ENCODE peak calls at places on chromosome 1, in nine cellular contexts. One of them, this sample, is unnamed.

GRCh38 chr1:233737341-233737740 is 123.4 kb downstream of the KCNK1 start:
- DNase-seq in SK-N-SH: no peak
- DNase-seq in neural progenitor cell: no peak
- DNase-seq in HCT116: no peak
- DNase-seq in GM23248: no peak
- DNase-seq in PC-3: no peak
- DNase-seq in GM23338: no peak
- DNase-seq in hepatocyte: no peak
- DNase-seq in MM.1S: no peak
- DNase-seq in this sample: no peak

GRCh38 chr1:81312272-81312754 is 488.4 kb upstream of the ADGRL2 start:
- DNase-seq in SK-N-SH: no peak
- DNase-seq in neural progenitor cell: peak
- DNase-seq in HCT116: no peak
- DNase-seq in GM23248: no peak
- DNase-seq in PC-3: no peak
- DNase-seq in GM23338: peak
- DNase-seq in hepatocyte: no peak
- DNase-seq in MM.1S: no peak
- DNase-seq in this sample: no peak

GRCh38 chr1:64623750-64624445 is 121.0 kb upstream of the RAVER2 start:
- DNase-seq in SK-N-SH: peak
- DNase-seq in neural progenitor cell: no peak
- DNase-seq in HCT116: no peak
- DNase-seq in GM23248: peak
- DNase-seq in PC-3: peak
- DNase-seq in GM23338: no peak
- DNase-seq in hepatocyte: no peak
- DNase-seq in MM.1S: no peak
- DNase-seq in this sample: no peak

GRCh38 chr1:223363057-223363855 is 720 bp downstream of the SUSD4 start:
- DNase-seq in SK-N-SH: peak
- DNase-seq in neural progenitor cell: peak
- DNase-seq in HCT116: no peak
- DNase-seq in GM23248: peak
- DNase-seq in PC-3: no peak
- DNase-seq in GM23338: peak
- DNase-seq in hepatocyte: peak
- DNase-seq in MM.1S: no peak
- DNase-seq in this sample: no peak

GRCh38 chr1:65235867-65236805 is 73.2 kb upstream of the DNAJC6 start:
- DNase-seq in SK-N-SH: peak
- DNase-seq in neural progenitor cell: peak
- DNase-seq in HCT116: peak
- DNase-seq in GM23248: peak
- DNase-seq in PC-3: peak
- DNase-seq in GM23338: peak
- DNase-seq in hepatocyte: peak
- DNase-seq in MM.1S: peak
- DNase-seq in this sample: peak

GRCh38 chr1:9846611-9847171 is 22.9 kb upstream of the CLSTN1 start:
- DNase-seq in SK-N-SH: no peak
- DNase-seq in neural progenitor cell: peak
- DNase-seq in HCT116: no peak
- DNase-seq in GM23248: no peak
- DNase-seq in PC-3: no peak
- DNase-seq in GM23338: no peak
- DNase-seq in hepatocyte: no peak
- DNase-seq in MM.1S: no peak
- DNase-seq in this sample: no peak

GRCh38 chr1:201904579-201904978 is 15.9 kb downstream of the SHISA4 start:
- DNase-seq in SK-N-SH: no peak
- DNase-seq in neural progenitor cell: peak
- DNase-seq in HCT116: no peak
- DNase-seq in GM23248: peak
- DNase-seq in PC-3: no peak
- DNase-seq in GM23338: peak
- DNase-seq in hepatocyte: peak
- DNase-seq in MM.1S: no peak
- DNase-seq in this sample: no peak

GRCh38 chr1:7616076-7616833 is 154.8 kb upstream of the VAMP3 start:
- DNase-seq in SK-N-SH: no peak
- DNase-seq in neural progenitor cell: peak
- DNase-seq in HCT116: no peak
- DNase-seq in GM23248: peak
- DNase-seq in PC-3: peak
- DNase-seq in GM23338: peak
- DNase-seq in hepatocyte: peak
- DNase-seq in MM.1S: peak
- DNase-seq in this sample: peak

GRCh38 chr1:186828612-186829542 is at the start of gene PLA2G4A:
- DNase-seq in SK-N-SH: no peak
- DNase-seq in neural progenitor cell: peak
- DNase-seq in HCT116: peak
- DNase-seq in GM23248: peak
- DNase-seq in PC-3: peak
- DNase-seq in GM23338: peak
- DNase-seq in hepatocyte: peak
- DNase-seq in MM.1S: peak
- DNase-seq in this sample: no peak

GRCh38 chr1:162703708-162704107 is 71.4 kb downstream of the DDR2 start:
- DNase-seq in SK-N-SH: no peak
- DNase-seq in neural progenitor cell: no peak
- DNase-seq in HCT116: no peak
- DNase-seq in GM23248: no peak
- DNase-seq in PC-3: no peak
- DNase-seq in GM23338: no peak
- DNase-seq in hepatocyte: no peak
- DNase-seq in MM.1S: no peak
- DNase-seq in this sample: no peak
- TF ChIP-seq EZH2phosphoT487 in SK-N-SH: no peak
- TF ChIP-seq EZH2phosphoT487 in neural progenitor cell: no peak
- TF ChIP-seq EZH2phosphoT487 in HCT116: no peak
- TF ChIP-seq EZH2phosphoT487 in GM23248: no peak
- TF ChIP-seq EZH2phosphoT487 in PC-3: no peak
- TF ChIP-seq EZH2phosphoT487 in GM23338: no peak
- TF ChIP-seq EZH2phosphoT487 in hepatocyte: no peak
- TF ChIP-seq EZH2phosphoT487 in MM.1S: no peak
- TF ChIP-seq EZH2phosphoT487 in this sample: no peak

DNA sequence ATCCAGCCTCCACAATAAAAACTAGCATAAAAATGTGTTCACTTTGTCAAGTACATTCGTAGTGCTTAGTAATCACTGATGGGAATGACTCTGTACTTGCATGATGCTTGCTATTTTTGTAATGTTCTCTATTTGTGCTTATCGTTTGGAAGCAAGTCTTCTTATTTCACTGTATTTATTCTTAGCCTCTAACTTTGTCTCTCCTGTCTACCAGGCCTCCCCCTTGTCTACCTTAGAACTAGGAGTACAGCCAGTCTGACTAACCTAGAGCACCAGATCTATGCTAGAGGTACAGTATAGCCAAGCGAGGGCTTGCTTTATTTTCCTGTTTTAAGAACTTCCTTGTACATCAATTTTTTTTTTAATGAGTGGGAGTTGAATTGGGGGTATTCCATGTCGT is 108.2 kb downstream of the VPS13D start:
- DNase-seq in SK-N-SH: no peak
- DNase-seq in neural progenitor cell: no peak
- DNase-seq in HCT116: no peak
- DNase-seq in GM23248: no peak
- DNase-seq in PC-3: no peak
- DNase-seq in GM23338: no peak
- DNase-seq in hepatocyte: no peak
- DNase-seq in MM.1S: no peak
- DNase-seq in this sample: no peak
- TF ChIP-seq EZH2phosphoT487 in SK-N-SH: no peak
- TF ChIP-seq EZH2phosphoT487 in neural progenitor cell: no peak
- TF ChIP-seq EZH2phosphoT487 in HCT116: no peak
- TF ChIP-seq EZH2phosphoT487 in GM23248: no peak
- TF ChIP-seq EZH2phosphoT487 in PC-3: no peak
- TF ChIP-seq EZH2phosphoT487 in GM23338: no peak
- TF ChIP-seq EZH2phosphoT487 in hepatocyte: no peak
- TF ChIP-seq EZH2phosphoT487 in MM.1S: no peak
- TF ChIP-seq EZH2phosphoT487 in this sample: no peak

GRCh38 chr1:91026777-91027176 is 4.9 kb upstream of the ZNF644 start:
- DNase-seq in SK-N-SH: peak
- DNase-seq in neural progenitor cell: no peak
- DNase-seq in HCT116: no peak
- DNase-seq in GM23248: peak
- DNase-seq in PC-3: peak
- DNase-seq in GM23338: no peak
- DNase-seq in hepatocyte: no peak
- DNase-seq in MM.1S: peak
- DNase-seq in this sample: no peak
- TF ChIP-seq EZH2phosphoT487 in SK-N-SH: no peak
- TF ChIP-seq EZH2phosphoT487 in neural progenitor cell: no peak
- TF ChIP-seq EZH2phosphoT487 in HCT116: no peak
- TF ChIP-seq EZH2phosphoT487 in GM23248: no peak
- TF ChIP-seq EZH2phosphoT487 in PC-3: no peak
- TF ChIP-seq EZH2phosphoT487 in GM23338: no peak
- TF ChIP-seq EZH2phosphoT487 in hepatocyte: no peak
- TF ChIP-seq EZH2phosphoT487 in MM.1S: no peak
- TF ChIP-seq EZH2phosphoT487 in this sample: no peak

DNA sequence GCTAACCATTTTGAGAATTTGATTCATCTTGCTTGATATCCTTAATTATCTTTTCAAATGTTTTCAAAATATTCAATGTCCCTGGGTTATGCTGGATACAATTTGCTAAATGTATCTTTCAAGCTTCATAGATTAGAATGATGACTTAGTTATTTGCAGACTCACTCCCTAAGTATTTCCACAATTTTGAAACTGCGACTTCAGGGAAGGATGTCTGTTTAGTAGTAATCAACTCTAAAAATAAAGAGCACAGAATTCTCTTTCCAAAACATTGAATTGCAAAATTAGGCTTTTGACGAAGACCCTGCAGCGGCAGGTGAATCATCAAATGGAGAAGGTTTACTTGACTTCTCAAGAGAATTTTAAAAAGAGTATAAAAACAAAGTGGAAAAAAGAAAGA is 14.2 kb downstream of the RGS1 start:
- DNase-seq in SK-N-SH: no peak
- DNase-seq in neural progenitor cell: no peak
- DNase-seq in HCT116: no peak
- DNase-seq in GM23248: peak
- DNase-seq in PC-3: no peak
- DNase-seq in GM23338: no peak
- DNase-seq in hepatocyte: no peak
- DNase-seq in MM.1S: no peak
- DNase-seq in this sample: no peak
- TF ChIP-seq EZH2phosphoT487 in SK-N-SH: no peak
- TF ChIP-seq EZH2phosphoT487 in neural progenitor cell: no peak
- TF ChIP-seq EZH2phosphoT487 in HCT116: no peak
- TF ChIP-seq EZH2phosphoT487 in GM23248: no peak
- TF ChIP-seq EZH2phosphoT487 in PC-3: no peak
- TF ChIP-seq EZH2phosphoT487 in GM23338: no peak
- TF ChIP-seq EZH2phosphoT487 in hepatocyte: no peak
- TF ChIP-seq EZH2phosphoT487 in MM.1S: no peak
- TF ChIP-seq EZH2phosphoT487 in this sample: no peak

DNA sequence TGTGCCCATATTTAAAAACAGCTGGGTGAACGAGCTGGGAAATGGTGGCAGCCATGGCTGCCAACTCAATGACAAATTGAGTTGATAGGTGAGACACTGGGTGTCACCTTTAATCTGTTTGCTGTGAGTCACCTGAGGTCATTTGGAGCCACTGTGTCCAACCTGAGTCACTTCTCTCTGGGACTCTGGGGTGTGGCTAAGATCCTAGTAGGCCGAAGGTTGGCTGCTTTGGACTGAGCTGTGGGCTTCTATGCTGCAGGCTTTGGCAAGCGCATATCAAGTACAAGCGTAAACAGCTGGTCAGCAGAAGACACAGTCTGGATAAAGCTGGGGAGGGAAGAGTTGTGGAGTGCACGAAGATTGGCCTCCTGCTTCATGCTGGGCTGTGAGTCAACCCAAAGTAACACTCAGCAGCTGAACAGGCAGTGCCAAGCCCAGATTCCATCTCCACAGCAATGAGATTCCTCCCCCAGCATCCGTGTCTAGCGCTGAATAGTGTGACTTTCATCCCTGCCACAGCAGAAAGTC is 24.0 kb downstream of the TEX35 start:
- DNase-seq in SK-N-SH: no peak
- DNase-seq in neural progenitor cell: no peak
- DNase-seq in HCT116: peak
- DNase-seq in GM23248: peak
- DNase-seq in PC-3: peak
- DNase-seq in GM23338: no peak
- DNase-seq in hepatocyte: peak
- DNase-seq in MM.1S: no peak
- DNase-seq in this sample: no peak
- TF ChIP-seq EZH2phosphoT487 in SK-N-SH: no peak
- TF ChIP-seq EZH2phosphoT487 in neural progenitor cell: no peak
- TF ChIP-seq EZH2phosphoT487 in HCT116: no peak
- TF ChIP-seq EZH2phosphoT487 in GM23248: no peak
- TF ChIP-seq EZH2phosphoT487 in PC-3: no peak
- TF ChIP-seq EZH2phosphoT487 in GM23338: no peak
- TF ChIP-seq EZH2phosphoT487 in hepatocyte: no peak
- TF ChIP-seq EZH2phosphoT487 in MM.1S: no peak
- TF ChIP-seq EZH2phosphoT487 in this sample: no peak

DNA sequence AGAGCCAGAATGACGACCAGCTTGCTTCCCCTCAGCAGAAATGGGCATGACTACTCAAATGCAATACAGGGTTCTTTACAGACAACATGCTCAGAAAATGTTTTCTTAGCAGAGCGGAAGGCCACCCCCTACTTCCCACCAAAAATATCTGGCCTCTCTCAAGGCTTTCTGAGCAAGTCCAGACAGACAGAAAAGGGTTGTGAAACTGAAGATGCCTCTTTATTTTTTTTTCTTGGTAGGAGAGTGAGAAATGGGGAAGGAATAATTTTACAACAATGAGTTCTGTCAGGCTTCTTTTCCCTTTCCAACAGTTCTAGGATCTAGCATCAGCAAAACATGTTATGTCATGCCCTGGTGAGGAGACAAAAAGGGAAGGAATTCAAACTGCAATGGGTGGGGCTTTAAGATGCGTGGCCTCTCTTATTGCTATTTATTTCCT is 172.0 kb upstream of the CAMK1G start:
- DNase-seq in SK-N-SH: no peak
- DNase-seq in neural progenitor cell: no peak
- DNase-seq in HCT116: no peak
- DNase-seq in GM23248: peak
- DNase-seq in PC-3: no peak
- DNase-seq in GM23338: no peak
- DNase-seq in hepatocyte: no peak
- DNase-seq in MM.1S: no peak
- DNase-seq in this sample: no peak
- TF ChIP-seq EZH2phosphoT487 in SK-N-SH: no peak
- TF ChIP-seq EZH2phosphoT487 in neural progenitor cell: no peak
- TF ChIP-seq EZH2phosphoT487 in HCT116: no peak
- TF ChIP-seq EZH2phosphoT487 in GM23248: no peak
- TF ChIP-seq EZH2phosphoT487 in PC-3: no peak
- TF ChIP-seq EZH2phosphoT487 in GM23338: no peak
- TF ChIP-seq EZH2phosphoT487 in hepatocyte: no peak
- TF ChIP-seq EZH2phosphoT487 in MM.1S: no peak
- TF ChIP-seq EZH2phosphoT487 in this sample: no peak

GRCh38 chr1:203278885-203279406 is 26.4 kb upstream of the BTG2 start:
- DNase-seq in SK-N-SH: no peak
- DNase-seq in neural progenitor cell: no peak
- DNase-seq in HCT116: no peak
- DNase-seq in GM23248: no peak
- DNase-seq in PC-3: no peak
- DNase-seq in GM23338: no peak
- DNase-seq in hepatocyte: no peak
- DNase-seq in MM.1S: no peak
- DNase-seq in this sample: peak
- TF ChIP-seq EZH2phosphoT487 in SK-N-SH: no peak
- TF ChIP-seq EZH2phosphoT487 in neural progenitor cell: no peak
- TF ChIP-seq EZH2phosphoT487 in HCT116: no peak
- TF ChIP-seq EZH2phosphoT487 in GM23248: no peak
- TF ChIP-seq EZH2phosphoT487 in PC-3: no peak
- TF ChIP-seq EZH2phosphoT487 in GM23338: no peak
- TF ChIP-seq EZH2phosphoT487 in hepatocyte: no peak
- TF ChIP-seq EZH2phosphoT487 in MM.1S: no peak
- TF ChIP-seq EZH2phosphoT487 in this sample: no peak

GRCh38 chr1:173758980-173759379 is 44.2 kb downstream of the KLHL20 start:
- DNase-seq in SK-N-SH: no peak
- DNase-seq in neural progenitor cell: no peak
- DNase-seq in HCT116: no peak
- DNase-seq in GM23248: no peak
- DNase-seq in PC-3: peak
- DNase-seq in GM23338: no peak
- DNase-seq in hepatocyte: no peak
- DNase-seq in MM.1S: no peak
- DNase-seq in this sample: no peak
- TF ChIP-seq EZH2phosphoT487 in SK-N-SH: no peak
- TF ChIP-seq EZH2phosphoT487 in neural progenitor cell: no peak
- TF ChIP-seq EZH2phosphoT487 in HCT116: no peak
- TF ChIP-seq EZH2phosphoT487 in GM23248: no peak
- TF ChIP-seq EZH2phosphoT487 in PC-3: no peak
- TF ChIP-seq EZH2phosphoT487 in GM23338: no peak
- TF ChIP-seq EZH2phosphoT487 in hepatocyte: no peak
- TF ChIP-seq EZH2phosphoT487 in MM.1S: no peak
- TF ChIP-seq EZH2phosphoT487 in this sample: no peak

This sample was measured in OCI-LY7.